ENCODE peak calls at places on chromosomes 16 and 17, in four cellular contexts. C, Y, T and D are unnamed samples. For H3K4me1, the result is how much of the 10 kb centered on the place peaks cover.

GRCh38 chr16:14303654-14304394 is 232.7 kb downstream of the MRTFB start:
- DNase-seq in Y (no peak), C (no peak), T (no peak), D (no peak)

GRCh38 chr17:31843382-31843780 is 15.7 kb downstream of the COPRS start:
- DNase-seq in Y (no peak), T (no peak), C (no peak), D (no peak)

GRCh38 chr17:73613947-73614655 is 30.1 kb downstream of the SDK2 start:
- DNase-seq in Y (no peak), C (no peak), T (no peak), D (no peak)

GRCh38 chr17:82876602-82877391 is 37.0 kb upstream of the ZNF750 start:
- DNase-seq in T (no peak), C (no peak), Y (no peak), D (peak)

GRCh38 chr17:75315541-75316243 is 26.5 kb upstream of the SLC25A19 start:
- DNase-seq in Y (no peak), C (no peak), T (no peak), D (no peak)

GRCh38 chr17:65017375-65017774 is 39.2 kb downstream of the GNA13 start:
- DNase-seq in C (no peak), Y (no peak), T (no peak), D (no peak)

GRCh38 chr17:5769936-5770335 is 185.6 kb upstream of the NLRP1 start:
- DNase-seq in T (no peak), Y (no peak), C (no peak), D (no peak)

GRCh38 chr17:62725791-62726249 is 82.3 kb downstream of the MARCHF10 start:
- DNase-seq in C (no peak), T (no peak), Y (no peak), D (no peak)

GRCh38 chr16:508884-509736 is 18.4 kb upstream of the CAPN15 start:
- DNase-seq in C (no peak), T (peak), Y (no peak), D (no peak)

GRCh38 chr16:85086347-85087291 is 25.7 kb downstream of the CIBAR2 start:
- DNase-seq in C (peak), T (peak), Y (peak), D (peak)

GRCh38 chr16:79653337-79654000 is 52.9 kb upstream of the MAF start:
- DNase-seq in C (no peak), T (no peak), Y (no peak), D (no peak)

GRCh38 chr16:69351309-69352027 is at the start of gene TMED6:
- DNase-seq in C (no peak), T (no peak), Y (no peak), D (no peak)

GRCh38 chr16:11621920-11622651 is 35.4 kb upstream of the LITAF start:
- DNase-seq in C (peak), Y (peak), T (no peak), D (no peak)

GRCh38 chr17:77790143-77790829 is 168.2 kb upstream of the TNRC6C start:
- DNase-seq in Y (no peak), C (no peak), T (no peak), D (no peak)

GRCh38 chr16:31504159-31504558 is 4.0 kb downstream of the RUSF1 start:
- DNase-seq in Y (no peak), T (no peak), C (no peak), D (no peak)

GRCh38 chr17:37176683-37177082 is 199.1 kb upstream of the C17orf78 start:
- DNase-seq in Y (no peak), T (no peak), C (no peak), D (no peak)

GRCh38 chr17:82242977-82243647 is 14.3 kb downstream of the SLC16A3 start:
- DNase-seq in T (peak), Y (no peak), C (no peak), D (peak)

GRCh38 chr17:33091271-33091670 is 99.6 kb downstream of the SPACA3 start:
- DNase-seq in Y (no peak), T (no peak), C (no peak), D (no peak)

GRCh38 chr17:73311428-73311780 is 397 bp downstream of the CDC42EP4 start:
- DNase-seq in Y (no peak), C (no peak), T (no peak), D (peak)

GRCh38 chr17:72136692-72137550 is 16.1 kb downstream of the SOX9 start:
- DNase-seq in T (no peak), Y (no peak), C (no peak), D (no peak)

GRCh38 chr16:67647111-67647651 is 2.2 kb downstream of the CARMIL2 start:
- DNase-seq in Y (no peak), T (no peak), C (no peak), D (peak)

GRCh38 chr16:67538666-67539101 is 10.1 kb downstream of the RIPOR1 start:
- DNase-seq in Y (no peak), C (no peak), T (no peak), D (no peak)

GRCh38 chr17:67532326-67532871 is 155.3 kb downstream of the PITPNC1 start:
- DNase-seq in C (no peak), T (no peak), Y (no peak), D (no peak)

GRCh38 chr17:55159251-55159650 is 105.5 kb upstream of the HLF start:
- DNase-seq in Y (no peak), C (no peak), T (no peak), D (no peak)

GRCh38 chr17:42531455-42532354 is 4.3 kb upstream of the NAGLU start:
- DNase-seq in C (no peak), Y (peak), T (no peak), D (peak)

GRCh38 chr16:69040144-69040909 is 65.1 kb upstream of the HAS3 start:
- DNase-seq in Y (no peak), T (no peak), C (no peak), D (no peak)

GRCh38 chr17:38750312-38751121 is 2.0 kb upstream of the PSMB3 start:
- DNase-seq in Y (peak), C (no peak), T (no peak), D (no peak)

GRCh38 chr17:4229627-4230026 is 34.2 kb downstream of the ANKFY1 start:
- DNase-seq in Y (no peak), C (no peak), T (no peak), D (no peak)
- H3K4me1 ChIP-seq in Y (under half), C (under half), T (under half), D (under half)

DNA sequence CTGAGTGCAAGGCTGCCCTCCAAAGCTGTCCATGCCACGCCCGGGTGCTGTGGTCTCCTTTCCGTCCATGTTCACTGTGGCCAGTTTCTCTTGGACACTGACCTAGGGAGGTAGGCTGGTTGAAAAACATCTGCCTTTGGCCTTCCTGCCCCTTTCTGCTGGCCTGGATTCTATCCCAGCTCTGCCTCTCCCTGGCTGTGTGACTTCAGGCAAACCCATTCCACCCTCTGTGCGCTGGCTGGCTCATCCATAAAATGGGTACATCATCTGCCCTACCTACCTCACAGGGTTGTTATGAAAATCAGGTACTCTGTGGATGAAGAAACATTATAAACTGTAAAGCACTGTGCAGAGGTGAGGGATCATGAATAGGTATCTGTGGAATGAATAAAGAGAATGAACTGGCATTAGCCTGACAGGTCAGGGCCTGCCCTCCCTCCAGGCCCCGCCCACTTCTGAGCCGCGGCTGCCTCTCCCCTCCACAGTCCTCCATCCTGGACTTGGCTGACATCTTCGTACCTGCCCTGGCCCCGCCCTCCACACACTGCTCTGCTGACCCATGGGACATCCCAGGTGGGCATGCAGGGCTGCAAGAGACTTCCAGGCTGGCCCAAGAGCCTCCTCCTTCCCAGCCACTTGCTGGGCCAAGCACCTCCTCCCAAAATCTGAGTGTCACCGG is 7.1 kb upstream of the SPATA20 start:
- DNase-seq in T (no peak), C (no peak), Y (no peak), D (no peak)
- H3K4me1 ChIP-seq in T (under half), C (under half), Y (under half), D (under half)

DNA sequence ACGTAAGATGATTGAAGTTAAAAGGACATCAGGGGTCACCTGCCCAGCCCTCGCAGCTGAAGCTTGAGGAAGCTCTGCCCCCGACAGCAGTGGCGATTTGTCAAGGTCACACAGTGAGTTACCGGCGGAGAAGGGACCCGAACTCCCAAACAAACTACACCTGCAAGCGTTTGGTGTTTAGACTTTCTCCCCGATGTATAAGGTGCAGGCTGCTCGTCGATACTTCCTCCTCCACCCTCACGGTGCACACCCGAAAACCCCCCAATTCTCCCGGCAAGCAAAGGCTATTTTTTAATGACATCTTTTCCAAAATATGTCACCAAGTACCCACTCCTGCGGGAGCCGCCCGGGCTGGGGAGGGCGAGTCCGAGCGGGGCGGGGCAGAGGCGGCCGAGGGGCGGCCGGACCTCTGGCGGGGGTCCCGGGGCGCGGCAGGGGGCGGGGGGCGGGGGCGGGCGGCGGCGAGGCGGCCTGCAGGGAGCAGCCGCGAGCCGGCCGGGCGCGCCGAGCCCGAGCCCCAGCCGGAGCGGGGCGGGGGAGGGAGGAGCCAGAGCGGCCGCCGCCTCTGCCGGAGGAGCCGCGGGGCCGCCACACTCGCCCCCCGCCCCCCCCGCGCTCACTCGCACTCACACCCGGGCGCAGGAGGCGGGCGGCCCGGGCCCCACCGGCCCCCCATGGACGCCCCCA is at the start of gene THRA:
- DNase-seq in C (peak), T (peak), Y (peak), D (peak)
- H3K4me1 ChIP-seq in C (under half), T (half or more), Y (under half), D (half or more)

DNA sequence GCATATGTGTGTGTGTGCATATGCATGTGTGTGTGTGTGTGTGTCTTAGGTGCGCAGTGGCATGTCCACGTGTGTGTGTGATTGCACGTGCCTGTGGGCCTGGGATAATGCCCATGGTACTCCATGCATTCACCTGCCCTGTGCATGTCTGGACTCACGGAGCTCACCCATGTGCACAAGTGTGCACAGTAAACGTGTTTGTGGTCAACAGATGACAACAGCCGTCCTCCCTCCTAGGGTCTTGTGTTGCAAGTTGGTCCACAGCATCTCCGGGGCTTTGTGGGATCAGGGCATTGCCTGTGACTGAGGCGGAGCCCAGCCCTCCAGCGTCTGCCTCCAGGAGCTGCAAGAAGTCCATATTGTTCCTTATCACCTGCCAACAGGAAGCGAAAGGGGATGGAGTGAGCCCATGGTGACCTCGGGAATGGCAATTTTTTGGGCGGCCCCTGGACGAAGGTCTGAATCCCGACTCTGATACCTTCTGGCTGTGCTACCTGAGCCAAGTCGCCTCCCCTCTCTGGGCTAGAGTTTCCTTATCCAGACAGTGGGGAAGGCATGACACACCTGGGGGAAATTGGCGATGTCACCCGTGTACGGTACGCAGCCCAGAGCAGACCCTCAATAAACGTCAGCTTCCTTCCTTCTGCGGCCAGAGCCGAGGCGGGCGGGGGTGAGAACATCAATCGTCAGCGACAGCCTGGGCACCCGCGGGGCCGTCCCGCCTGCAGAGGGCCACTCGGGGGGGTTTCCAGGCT is 47.6 kb downstream of the IL21R start:
- DNase-seq in C (peak), T (no peak), Y (peak), D (no peak)
- H3K4me1 ChIP-seq in C (half or more), T (under half), Y (half or more), D (under half)

GRCh38 chr17:2262146-2262587 is 41.4 kb downstream of the SMG6 start:
- DNase-seq in C (no peak), Y (no peak), T (no peak), D (no peak)

GRCh38 chr17:2263183-2263954 is 40.2 kb downstream of the SMG6 start:
- DNase-seq in Y (peak), C (no peak), T (no peak), D (no peak)

GRCh38 chr17:2266865-2267228 is 36.7 kb downstream of the SMG6 start:
- DNase-seq in C (no peak), T (no peak), Y (no peak), D (no peak)

GRCh38 chr17:2266045-2266864 is 37.3 kb downstream of the SMG6 start:
- DNase-seq in Y (peak), C (peak), T (no peak), D (no peak)

GRCh38 chr17:2264023-2264860 is 39.3 kb downstream of the SMG6 start:
- DNase-seq in C (no peak), T (no peak), Y (no peak), D (no peak)
- H3K4me1 ChIP-seq in C (half or more), T (under half), Y (half or more), D (half or more)

GRCh38 chr17:40448639-40449261 is 5.5 kb downstream of the IGFBP4 start:
- DNase-seq in Y (no peak), T (no peak), C (no peak), D (peak)
- H3K4me1 ChIP-seq in Y (under half), T (half or more), C (under half), D (half or more)

GRCh38 chr17:40307691-40308289 is 1.2 kb upstream of the RARA start:
- DNase-seq in T (no peak), C (no peak), Y (no peak), D (peak)

GRCh38 chr17:40306395-40306794 is 2.6 kb upstream of the RARA start:
- DNase-seq in Y (no peak), C (no peak), T (no peak), D (no peak)

GRCh38 chr17:40309031-40309937 is at the start of gene RARA:
- DNase-seq in Y (no peak), C (no peak), T (peak), D (peak)

GRCh38 chr17:40304464-40304863 is 4.5 kb upstream of the RARA start:
- DNase-seq in T (no peak), C (no peak), Y (no peak), D (no peak)

GRCh38 chr17:40307001-40307690 is 1.8 kb upstream of the RARA start:
- DNase-seq in C (no peak), T (no peak), Y (no peak), D (no peak)
- H3K4me1 ChIP-seq in C (half or more), T (half or more), Y (under half), D (half or more)

DNA sequence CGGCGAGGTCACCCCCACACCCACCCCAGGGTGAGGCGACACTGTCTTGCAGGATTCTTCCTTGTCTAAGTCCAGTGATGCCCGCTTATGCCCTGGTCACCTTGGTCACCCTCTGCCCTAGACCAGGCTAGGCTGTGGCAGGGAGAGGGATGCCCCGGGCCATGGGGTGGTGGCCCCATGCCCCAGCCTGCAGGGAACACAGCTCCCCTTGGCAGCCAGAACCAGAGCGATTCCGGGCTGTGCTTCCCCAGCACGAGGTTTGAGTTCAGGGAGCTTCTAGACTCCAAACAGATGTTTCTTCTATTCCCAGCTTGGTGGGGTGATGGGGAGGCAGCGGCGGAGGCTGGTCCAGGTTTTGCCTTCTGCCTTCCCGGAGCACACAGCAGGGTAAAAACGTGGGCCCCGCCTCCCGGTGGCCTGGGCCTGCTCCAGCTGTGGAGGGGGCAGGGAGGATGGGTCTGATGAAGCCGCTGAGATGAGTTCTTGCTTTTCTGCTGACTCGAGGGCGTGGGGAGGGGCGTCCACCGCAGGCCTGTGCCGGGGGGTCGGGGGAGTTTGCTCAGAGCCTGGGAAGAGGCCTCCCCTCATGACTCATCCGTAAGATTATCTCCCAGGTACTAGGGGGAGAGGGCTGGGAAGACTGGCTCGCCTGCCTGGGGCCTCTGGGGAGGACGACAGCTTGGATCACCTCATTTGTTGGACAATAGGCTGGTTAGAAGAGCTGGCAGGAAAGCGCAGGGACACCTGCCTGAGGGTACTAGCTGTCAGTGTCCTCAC is 15.4 kb downstream of the SMTNL2 start:
- DNase-seq in T (no peak), C (no peak), Y (no peak), D (no peak)
- H3K4me1 ChIP-seq in T (under half), C (under half), Y (under half), D (under half)

GRCh38 chr17:59829217-59830006 is 63.3 kb downstream of the TUBD1 start:
- DNase-seq in C (no peak), T (no peak), Y (peak), D (no peak)

GRCh38 chr17:59827721-59828477 is 64.8 kb downstream of the TUBD1 start:
- DNase-seq in Y (peak), C (no peak), T (no peak), D (no peak)

GRCh38 chr17:59828478-59828760 is 64.3 kb downstream of the TUBD1 start:
- DNase-seq in C (no peak), T (no peak), Y (no peak), D (no peak)

GRCh38 chr17:59830846-59831486 is 61.8 kb downstream of the TUBD1 start:
- DNase-seq in Y (no peak), C (no peak), T (no peak), D (no peak)

DNA sequence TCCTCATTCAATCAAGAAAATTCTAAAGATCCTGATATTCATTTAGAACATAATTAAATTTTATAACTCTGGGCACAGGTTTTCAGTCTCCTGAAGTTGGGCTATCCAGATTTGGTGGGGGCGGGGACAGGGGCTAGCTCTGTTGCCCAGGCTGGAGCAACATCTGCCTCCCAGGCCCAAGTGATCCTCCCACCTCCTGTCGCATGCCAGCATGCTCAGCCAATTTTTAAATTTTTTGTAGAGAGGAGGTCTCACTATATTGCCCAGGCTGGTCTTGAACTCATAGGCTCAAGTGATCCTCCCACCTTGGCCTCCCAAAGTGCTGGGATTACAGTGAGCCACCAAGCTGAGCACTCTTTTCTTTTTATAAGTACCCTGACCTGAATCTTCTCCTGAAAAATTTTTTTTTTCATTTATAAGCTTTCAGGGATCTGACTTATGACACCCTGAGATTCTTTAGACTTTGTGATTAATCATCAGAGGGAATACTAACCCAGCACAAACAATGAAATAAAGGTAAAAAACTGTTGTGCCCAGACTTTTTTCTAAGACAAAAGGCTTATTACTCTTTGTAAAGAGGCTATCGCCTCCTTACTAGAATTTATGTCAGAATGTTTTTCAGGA is 62.6 kb downstream of the TUBD1 start:
- DNase-seq in T (no peak), Y (no peak), C (no peak), D (no peak)
- H3K4me1 ChIP-seq in T (half or more), Y (half or more), C (under half), D (half or more)